ENCODE peak calls at places on chromosome X, in six cellular contexts. One of them, this sample, is unnamed.

GRCh38 chrX:41559662-41560061 is 112.5 kb downstream of the NYX start:
- DNase-seq in epithelial cell of esophagus: peak
- DNase-seq in mucosa of descending colon: peak
- DNase-seq in heart left ventricle: peak
- DNase-seq in BJ: peak
- DNase-seq in DND-41: peak
- DNase-seq in this sample: peak

GRCh38 chrX:48831909-48832291 is 3.5 kb downstream of the PCSK1N start:
- DNase-seq in epithelial cell of esophagus: no peak
- DNase-seq in mucosa of descending colon: no peak
- DNase-seq in heart left ventricle: no peak
- DNase-seq in BJ: no peak
- DNase-seq in DND-41: no peak
- DNase-seq in this sample: no peak

GRCh38 chrX:9687899-9688298 is 77.7 kb downstream of the GPR143 start:
- DNase-seq in epithelial cell of esophagus: no peak
- DNase-seq in mucosa of descending colon: no peak
- DNase-seq in heart left ventricle: no peak
- DNase-seq in BJ: no peak
- DNase-seq in DND-41: no peak
- DNase-seq in this sample: no peak

GRCh38 chrX:15956684-15957083 is 102.1 kb upstream of the AP1S2 start:
- DNase-seq in epithelial cell of esophagus: peak
- DNase-seq in mucosa of descending colon: no peak
- DNase-seq in heart left ventricle: no peak
- DNase-seq in BJ: no peak
- DNase-seq in DND-41: no peak
- DNase-seq in this sample: peak

GRCh38 chrX:118373538-118373937 is 27.6 kb downstream of the WDR44 start:
- DNase-seq in epithelial cell of esophagus: no peak
- DNase-seq in mucosa of descending colon: no peak
- DNase-seq in heart left ventricle: no peak
- DNase-seq in BJ: no peak
- DNase-seq in DND-41: no peak
- DNase-seq in this sample: no peak

GRCh38 chrX:2342878-2343277 is 157.9 kb downstream of the DHRSX start:
- DNase-seq in epithelial cell of esophagus: no peak
- DNase-seq in mucosa of descending colon: no peak
- DNase-seq in heart left ventricle: no peak
- DNase-seq in BJ: peak
- DNase-seq in DND-41: no peak
- DNase-seq in this sample: no peak

GRCh38 chrX:118212817-118213183 is 96.2 kb upstream of the KLHL13 start:
- DNase-seq in epithelial cell of esophagus: no peak
- DNase-seq in mucosa of descending colon: no peak
- DNase-seq in heart left ventricle: no peak
- DNase-seq in BJ: no peak
- DNase-seq in DND-41: no peak
- DNase-seq in this sample: no peak

GRCh38 chrX:131792356-131792749 is 230.7 kb upstream of the STK26 start:
- DNase-seq in epithelial cell of esophagus: no peak
- DNase-seq in mucosa of descending colon: no peak
- DNase-seq in heart left ventricle: peak
- DNase-seq in BJ: no peak
- DNase-seq in DND-41: no peak
- DNase-seq in this sample: peak

GRCh38 chrX:135522878-135523693 is 2.6 kb downstream of the INTS6L start:
- DNase-seq in epithelial cell of esophagus: no peak
- DNase-seq in mucosa of descending colon: no peak
- DNase-seq in heart left ventricle: no peak
- DNase-seq in BJ: no peak
- DNase-seq in DND-41: no peak
- DNase-seq in this sample: no peak

DNA sequence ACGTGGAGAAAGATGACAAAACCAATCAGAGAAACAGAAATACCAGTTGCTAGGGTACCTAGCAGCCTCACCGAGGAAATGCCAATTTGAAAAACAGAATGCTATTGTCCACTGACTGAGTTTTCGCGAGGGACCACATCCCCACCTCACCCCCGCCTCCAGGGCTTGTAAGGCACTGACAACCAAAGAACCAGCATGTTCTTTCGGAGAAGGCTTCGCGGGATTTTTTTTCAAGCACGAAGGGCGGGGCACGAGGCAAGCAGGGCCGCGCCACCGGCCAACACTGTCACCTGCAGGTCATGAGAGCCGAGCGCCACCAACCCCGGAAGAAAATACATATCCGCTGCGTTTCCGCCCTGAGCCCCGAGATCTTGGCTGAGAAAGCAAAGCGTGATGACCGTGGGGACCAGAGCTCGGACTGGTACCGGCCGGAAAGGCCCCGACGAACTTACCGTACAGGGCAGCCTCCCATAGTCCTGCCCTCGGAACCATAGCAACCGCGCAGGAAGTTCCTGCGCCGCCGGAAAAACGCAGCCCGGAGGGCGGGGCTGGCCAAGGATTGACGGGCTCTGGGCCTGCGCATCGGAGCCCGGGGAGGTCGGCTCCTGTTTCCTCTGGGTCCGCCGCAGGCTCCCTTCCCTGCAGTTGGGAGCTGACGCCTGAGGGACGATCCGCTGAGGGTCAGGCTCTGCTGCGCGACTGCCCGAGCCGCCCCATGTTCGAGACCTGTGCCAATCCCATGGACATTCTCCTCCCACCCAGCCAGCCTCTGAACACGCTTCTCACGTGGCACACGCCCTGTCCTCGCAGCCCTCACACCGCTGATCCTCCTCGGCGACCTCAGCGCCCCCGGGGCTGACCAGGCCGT is 59.2 kb upstream of the PAGE5 start:
- DNase-seq in epithelial cell of esophagus: peak
- DNase-seq in mucosa of descending colon: peak
- DNase-seq in heart left ventricle: peak
- DNase-seq in BJ: peak
- DNase-seq in DND-41: peak
- DNase-seq in this sample: peak
- TF ChIP-seq CTCF in epithelial cell of esophagus: peak
- TF ChIP-seq CTCF in mucosa of descending colon: no peak
- TF ChIP-seq CTCF in heart left ventricle: no peak
- TF ChIP-seq CTCF in BJ: peak
- TF ChIP-seq CTCF in DND-41: peak
- TF ChIP-seq CTCF in this sample: no peak

GRCh38 chrX:154370300-154370881 is 4.0 kb downstream of the FLNA start:
- DNase-seq in epithelial cell of esophagus: no peak
- DNase-seq in mucosa of descending colon: no peak
- DNase-seq in heart left ventricle: no peak
- DNase-seq in BJ: no peak
- DNase-seq in DND-41: peak
- DNase-seq in this sample: no peak
- H3K4me3 ChIP-seq in epithelial cell of esophagus: peak
- H3K4me3 ChIP-seq in mucosa of descending colon: peak
- H3K4me3 ChIP-seq in heart left ventricle: peak
- H3K4me3 ChIP-seq in BJ: peak
- H3K4me3 ChIP-seq in DND-41: peak
- H3K4me3 ChIP-seq in this sample: peak

GRCh38 chrX:119943185-119943988 is at the start of gene NKAP:
- DNase-seq in epithelial cell of esophagus: peak
- DNase-seq in mucosa of descending colon: peak
- DNase-seq in heart left ventricle: peak
- DNase-seq in BJ: peak
- DNase-seq in DND-41: peak
- DNase-seq in this sample: peak
- TF ChIP-seq CTCF in epithelial cell of esophagus: no peak
- TF ChIP-seq CTCF in mucosa of descending colon: no peak
- TF ChIP-seq CTCF in heart left ventricle: no peak
- TF ChIP-seq CTCF in BJ: no peak
- TF ChIP-seq CTCF in DND-41: no peak
- TF ChIP-seq CTCF in this sample: no peak

GRCh38 chrX:69195810-69196209 is 30.6 kb upstream of the PJA1 start:
- DNase-seq in epithelial cell of esophagus: no peak
- DNase-seq in mucosa of descending colon: no peak
- DNase-seq in heart left ventricle: no peak
- DNase-seq in BJ: no peak
- DNase-seq in DND-41: no peak
- DNase-seq in this sample: no peak

GRCh38 chrX:69196666-69197065 is 31.4 kb upstream of the PJA1 start:
- DNase-seq in epithelial cell of esophagus: no peak
- DNase-seq in mucosa of descending colon: no peak
- DNase-seq in heart left ventricle: no peak
- DNase-seq in BJ: no peak
- DNase-seq in DND-41: no peak
- DNase-seq in this sample: no peak

GRCh38 chrX:69192603-69193002 is 27.4 kb upstream of the PJA1 start:
- DNase-seq in epithelial cell of esophagus: peak
- DNase-seq in mucosa of descending colon: no peak
- DNase-seq in heart left ventricle: no peak
- DNase-seq in BJ: no peak
- DNase-seq in DND-41: no peak
- DNase-seq in this sample: no peak

GRCh38 chrX:69197690-69198089 is 32.4 kb upstream of the PJA1 start:
- DNase-seq in epithelial cell of esophagus: no peak
- DNase-seq in mucosa of descending colon: no peak
- DNase-seq in heart left ventricle: no peak
- DNase-seq in BJ: no peak
- DNase-seq in DND-41: no peak
- DNase-seq in this sample: no peak

DNA sequence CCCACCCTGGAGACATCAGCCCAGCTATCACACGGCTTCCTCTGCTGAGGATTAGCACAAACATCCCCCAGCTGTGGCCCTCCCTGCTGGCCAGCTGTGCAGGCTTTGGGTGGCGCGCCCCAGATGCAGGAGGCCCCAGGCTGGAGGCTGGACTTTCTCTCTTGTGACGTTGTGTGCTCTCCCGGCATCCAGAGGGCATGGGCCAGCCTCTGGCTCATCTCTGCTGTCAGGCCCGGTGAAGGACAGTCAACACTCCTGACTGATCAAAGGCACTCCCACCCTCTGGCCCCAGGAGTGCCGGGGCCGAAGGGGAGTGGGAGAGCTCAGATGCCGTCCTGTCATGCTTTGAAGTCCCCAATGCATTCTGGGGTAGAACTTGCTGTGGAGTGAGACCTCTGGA is 29.9 kb upstream of the PJA1 start:
- DNase-seq in epithelial cell of esophagus: no peak
- DNase-seq in mucosa of descending colon: no peak
- DNase-seq in heart left ventricle: no peak
- DNase-seq in BJ: no peak
- DNase-seq in DND-41: no peak
- DNase-seq in this sample: no peak
- H3K4me3 ChIP-seq in epithelial cell of esophagus: no peak
- H3K4me3 ChIP-seq in mucosa of descending colon: no peak
- H3K4me3 ChIP-seq in heart left ventricle: no peak
- H3K4me3 ChIP-seq in BJ: no peak
- H3K4me3 ChIP-seq in DND-41: no peak
- H3K4me3 ChIP-seq in this sample: no peak

DNA sequence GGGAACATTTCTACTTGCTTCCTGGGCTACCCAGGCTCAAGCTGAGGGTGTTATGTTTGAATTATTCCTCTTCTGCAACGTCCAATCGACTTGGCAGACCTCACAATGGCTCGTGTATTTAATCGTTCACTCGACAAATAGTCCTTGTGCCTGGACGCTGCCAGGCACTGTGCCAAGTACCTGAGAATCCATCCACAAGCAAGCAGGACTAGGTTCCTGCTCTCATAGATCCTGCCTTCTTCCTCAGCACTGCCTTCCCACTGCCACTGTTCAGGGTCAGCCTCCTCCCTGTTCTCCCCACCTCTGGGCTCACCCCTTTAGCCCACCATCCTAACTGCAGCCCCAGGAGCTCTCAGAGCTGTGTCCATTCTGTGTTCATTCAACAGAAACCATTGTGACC is 113.3 kb downstream of the EFNB1 start:
- DNase-seq in epithelial cell of esophagus: no peak
- DNase-seq in mucosa of descending colon: no peak
- DNase-seq in heart left ventricle: no peak
- DNase-seq in BJ: no peak
- DNase-seq in DND-41: no peak
- DNase-seq in this sample: no peak
- TF ChIP-seq CTCF in epithelial cell of esophagus: no peak
- TF ChIP-seq CTCF in mucosa of descending colon: no peak
- TF ChIP-seq CTCF in heart left ventricle: no peak
- TF ChIP-seq CTCF in BJ: no peak
- TF ChIP-seq CTCF in DND-41: no peak
- TF ChIP-seq CTCF in this sample: no peak

DNA sequence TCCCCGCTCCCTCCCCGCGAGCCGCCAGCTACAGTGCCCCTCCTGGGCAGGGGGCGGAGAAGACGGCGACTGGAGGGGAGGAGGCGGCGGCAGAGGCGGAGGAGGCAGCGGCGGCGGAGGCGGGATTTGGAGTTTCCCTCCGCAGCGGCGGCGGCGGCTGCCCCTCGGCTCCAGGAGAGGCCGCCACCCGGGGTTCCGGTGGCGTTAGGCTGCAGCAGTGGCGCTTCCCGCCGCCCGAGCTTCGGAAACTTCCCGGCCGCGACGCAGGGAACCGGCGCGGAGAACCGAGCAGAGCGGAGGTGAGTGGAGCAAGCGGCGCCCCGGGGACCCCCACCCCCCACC is 4.7 kb upstream of the DUSP9 start:
- DNase-seq in epithelial cell of esophagus: no peak
- DNase-seq in mucosa of descending colon: no peak
- DNase-seq in heart left ventricle: no peak
- DNase-seq in BJ: no peak
- DNase-seq in DND-41: peak
- DNase-seq in this sample: no peak
- H3K4me3 ChIP-seq in epithelial cell of esophagus: no peak
- H3K4me3 ChIP-seq in mucosa of descending colon: no peak
- H3K4me3 ChIP-seq in heart left ventricle: no peak
- H3K4me3 ChIP-seq in BJ: no peak
- H3K4me3 ChIP-seq in DND-41: no peak
- H3K4me3 ChIP-seq in this sample: no peak